ENCODE peak calls at places on chromosomes 7 and 10, in seven cellular contexts. T is ovary, Z is type B pancreatic cell, A is ELR, H is mammary epithelial cell, K is IMR-90, B is AG10803. P is an unnamed sample.

GRCh38 chr7:48307041-48307714 is 135.9 kb downstream of the ABCA13 start:
- DNase-seq in T (no peak), Z (no peak), A (no peak), H (peak), K (no peak), B (no peak), P (no peak)

GRCh38 chr10:101165736-101166135 is 34.6 kb downstream of the TLX1 start:
- DNase-seq in T (no peak), Z (no peak), A (no peak), H (no peak), K (no peak), B (no peak), P (no peak)

GRCh38 chr10:131933016-131933694 is 32.3 kb downstream of the PPP2R2D start:
- DNase-seq in T (no peak), Z (no peak), A (no peak), H (no peak), K (no peak), B (no peak), P (no peak)

GRCh38 chr10:111756541-111757061 is 427.0 kb downstream of the GPAM start:
- DNase-seq in T (no peak), Z (no peak), A (peak), H (peak), K (no peak), B (peak), P (no peak)

GRCh38 chr7:137820677-137821420 is 25.9 kb downstream of the DGKI start:
- DNase-seq in T (peak), Z (no peak), A (no peak), H (no peak), K (peak), B (peak), P (no peak)

GRCh38 chr7:130490888-130491771 is 755 bp upstream of the MEST start:
- DNase-seq in T (peak), Z (peak), A (peak), H (no peak), K (peak), B (no peak), P (peak)

GRCh38 chr7:23298141-23298851 is 843 bp upstream of the MALSU1 start:
- DNase-seq in T (peak), Z (no peak), A (peak), H (peak), K (peak), B (peak), P (no peak)

GRCh38 chr7:77738871-77739270 is 42.6 kb downstream of the RSBN1L start:
- DNase-seq in T (no peak), Z (no peak), A (peak), H (no peak), K (peak), B (peak), P (no peak)

GRCh38 chr7:45578022-45578421 is 3.9 kb downstream of the ADCY1 start:
- DNase-seq in T (no peak), Z (no peak), A (no peak), H (no peak), K (no peak), B (no peak), P (no peak)

GRCh38 chr10:12635127-12635541 is 285.8 kb downstream of the CAMK1D start:
- DNase-seq in T (no peak), Z (no peak), A (peak), H (no peak), K (peak), B (no peak), P (peak)

P was measured in osteocyte.